ENCODE peak calls at places on chromosome 3, in six cellular contexts. One of them, this sample, is unnamed.

GRCh38 chr3:124620600-124621063 is 109.6 kb upstream of the UMPS start:
- DNase-seq in stimulated activated CD4-positive, alpha-beta T cell treated with anti-CD3 and anti-CD28 coated beads, Interleukin-4, amount 100 ng/mL, for 1 hour: peak; percentile 4
- DNase-seq in naive thymus-derived CD8-positive, alpha-beta T cell: no peak
- DNase-seq in hippocampal formation: no peak
- DNase-seq in DMS153: no peak
- DNase-seq in Peyer's patch: peak; percentile 88
- DNase-seq in this sample: no peak

GRCh38 chr3:20537234-20537633 is 351.2 kb upstream of the SGO1 start:
- DNase-seq in Peyer's patch: no peak
- DNase-seq in stimulated activated CD4-positive, alpha-beta T cell treated with anti-CD3 and anti-CD28 coated beads, Interleukin-4, amount 100 ng/mL, for 1 hour: no peak
- DNase-seq in naive thymus-derived CD8-positive, alpha-beta T cell: no peak
- DNase-seq in hippocampal formation: no peak
- DNase-seq in DMS153: no peak
- DNase-seq in this sample: no peak

GRCh38 chr3:140292684-140293083 is 357.7 kb downstream of the CLSTN2 start:
- DNase-seq in DMS153: peak; percentile 5
- DNase-seq in naive thymus-derived CD8-positive, alpha-beta T cell: no peak
- DNase-seq in hippocampal formation: no peak
- DNase-seq in stimulated activated CD4-positive, alpha-beta T cell treated with anti-CD3 and anti-CD28 coated beads, Interleukin-4, amount 100 ng/mL, for 1 hour: no peak
- DNase-seq in Peyer's patch: no peak
- DNase-seq in this sample: no peak

GRCh38 chr3:140501054-140501769 is 176.7 kb upstream of the TRIM42 start:
- DNase-seq in DMS153: no peak
- DNase-seq in naive thymus-derived CD8-positive, alpha-beta T cell: no peak
- DNase-seq in stimulated activated CD4-positive, alpha-beta T cell treated with anti-CD3 and anti-CD28 coated beads, Interleukin-4, amount 100 ng/mL, for 1 hour: no peak
- DNase-seq in hippocampal formation: no peak
- DNase-seq in Peyer's patch: no peak
- DNase-seq in this sample: no peak

GRCh38 chr3:17065315-17065714 is 180.6 kb downstream of the PLCL2 start:
- DNase-seq in stimulated activated CD4-positive, alpha-beta T cell treated with anti-CD3 and anti-CD28 coated beads, Interleukin-4, amount 100 ng/mL, for 1 hour: no peak
- DNase-seq in DMS153: peak; percentile 28
- DNase-seq in hippocampal formation: no peak
- DNase-seq in naive thymus-derived CD8-positive, alpha-beta T cell: no peak
- DNase-seq in Peyer's patch: no peak
- DNase-seq in this sample: no peak

GRCh38 chr3:70919091-70919490 is 606.7 kb upstream of the MDFIC2 start:
- DNase-seq in Peyer's patch: no peak
- DNase-seq in DMS153: no peak
- DNase-seq in hippocampal formation: no peak
- DNase-seq in naive thymus-derived CD8-positive, alpha-beta T cell: no peak
- DNase-seq in stimulated activated CD4-positive, alpha-beta T cell treated with anti-CD3 and anti-CD28 coated beads, Interleukin-4, amount 100 ng/mL, for 1 hour: no peak
- DNase-seq in this sample: no peak

GRCh38 chr3:151196441-151196840 is 6.6 kb downstream of the GPR171 start:
- DNase-seq in naive thymus-derived CD8-positive, alpha-beta T cell: no peak
- DNase-seq in hippocampal formation: no peak
- DNase-seq in DMS153: no peak
- DNase-seq in stimulated activated CD4-positive, alpha-beta T cell treated with anti-CD3 and anti-CD28 coated beads, Interleukin-4, amount 100 ng/mL, for 1 hour: no peak
- DNase-seq in Peyer's patch: no peak
- DNase-seq in this sample: no peak

GRCh38 chr3:8324727-8325126 is 176.9 kb upstream of the LMCD1 start:
- DNase-seq in hippocampal formation: peak; percentile 32
- DNase-seq in stimulated activated CD4-positive, alpha-beta T cell treated with anti-CD3 and anti-CD28 coated beads, Interleukin-4, amount 100 ng/mL, for 1 hour: peak; percentile 36
- DNase-seq in DMS153: no peak
- DNase-seq in naive thymus-derived CD8-positive, alpha-beta T cell: peak; percentile 44
- DNase-seq in Peyer's patch: peak; percentile 50
- DNase-seq in this sample: peak; percentile 65

GRCh38 chr3:4071481-4072184 is 231.5 kb upstream of the SETMAR start:
- DNase-seq in hippocampal formation: no peak
- DNase-seq in DMS153: peak; percentile 6
- DNase-seq in stimulated activated CD4-positive, alpha-beta T cell treated with anti-CD3 and anti-CD28 coated beads, Interleukin-4, amount 100 ng/mL, for 1 hour: no peak
- DNase-seq in naive thymus-derived CD8-positive, alpha-beta T cell: peak; percentile 2
- DNase-seq in Peyer's patch: peak; percentile 58
- DNase-seq in this sample: peak; percentile 20

This sample was measured in SK-N-DZ.